ENCODE peak calls at places on chromosomes 5 and 9, in eight cellular contexts. E is psoas muscle; J is stimulated activated CD4-positive, alpha-beta T cell treated with anti-CD3 and anti-CD28 coated beads, Interleukin-2, amount 100 ng/mL, for 48 hours; A is head of caudate nucleus; H is activated CD4-positive, alpha-beta T cell treated with anti-CD3 and anti-CD28 coated beads, Interleukin-2, amount 10 ng/mL, durations not matched to agents 7 days and 5 days; K is tibial artery; Q is Ammon's horn; T is progenitor cell of endocrine pancreas. D is an unnamed sample.

GRCh38 chr5:24817966-24818365 is 173.2 kb upstream of the CDH10 start:
- DNase-seq in A (no peak), Q (no peak), K (no peak), J (no peak), T (no peak), H (no peak), E (no peak), D (no peak)

GRCh38 chr5:73373814-73374510 is 74.6 kb downstream of the FOXD1 start:
- DNase-seq in J (no peak), H (no peak), E (no peak), K (no peak), T (no peak), Q (no peak), A (no peak), D (no peak)

GRCh38 chr5:34923694-34924461 is 5.5 kb upstream of the DNAJC21 start:
- DNase-seq in H (peak; percentile 43), T (no peak), Q (no peak), A (no peak), J (peak; percentile 19), K (no peak), E (no peak), D (no peak)

GRCh38 chr9:127506814-127507750 is 55.8 kb downstream of the LRSAM1 start:
- DNase-seq in K (no peak), E (no peak), J (no peak), Q (no peak), H (no peak), A (no peak), T (no peak), D (no peak)

GRCh38 chr5:154653418-154653763 is 101.8 kb upstream of the LARP1 start:
- DNase-seq in K (no peak), E (no peak), H (no peak), T (no peak), J (no peak), Q (no peak), A (no peak), D (no peak)

GRCh38 chr5:39506216-39506615 is 81.4 kb upstream of the DAB2 start:
- DNase-seq in A (no peak), J (no peak), H (no peak), Q (no peak), K (no peak), T (no peak), E (no peak), D (no peak)

GRCh38 chr5:139147743-139148079 is 50.5 kb downstream of the SIL1 start:
- DNase-seq in T (no peak), K (peak; percentile 55), E (peak; percentile 73), A (peak; percentile 50), H (no peak), Q (peak; percentile 56), J (no peak), D (peak; percentile 50)

GRCh38 chr5:177304392-177305119 is 957 bp downstream of the PRELID1 start:
- DNase-seq in T (no peak), K (no peak), H (peak; percentile 43), J (no peak), Q (no peak), A (no peak), E (peak; percentile 45), D (no peak)

GRCh38 chr9:118209343-118209742 is 505.1 kb downstream of the TLR4 start:
- DNase-seq in T (no peak), Q (no peak), J (no peak), K (no peak), E (no peak), H (no peak), A (no peak), D (peak; percentile 72)

GRCh38 chr5:34007116-34007674 is 655 bp downstream of the AMACR start:
- DNase-seq in E (no peak), J (no peak), T (no peak), Q (peak; percentile 40), K (peak; percentile 26), H (no peak), A (peak; percentile 17), D (peak; percentile 37)

GRCh38 chr5:122401991-122402710 is 90.1 kb downstream of the SNCAIP start:
- DNase-seq in T (no peak), Q (no peak), A (no peak), K (no peak), E (no peak), J (no peak), H (no peak), D (no peak)

GRCh38 chr5:146185161-146185560 is 2.7 kb upstream of the LARS1 start:
- DNase-seq in J (no peak), Q (no peak), E (no peak), K (no peak), H (no peak), A (no peak), T (no peak), D (no peak)

GRCh38 chr5:53430618-53431252 is 49.7 kb upstream of the FST start:
- DNase-seq in E (no peak), K (no peak), A (no peak), J (no peak), H (no peak), T (no peak), Q (peak; percentile 11), D (no peak)

GRCh38 chr9:34961574-34962480 is 3.7 kb downstream of the PHF24 start:
- DNase-seq in K (no peak), H (no peak), T (no peak), E (no peak), Q (no peak), J (no peak), A (no peak), D (no peak)

GRCh38 chr9:128419061-128419925 is 1.4 kb upstream of the CERCAM start:
- DNase-seq in A (no peak), E (no peak), J (no peak), T (no peak), H (no peak), Q (no peak), K (no peak), D (peak; percentile 15)

GRCh38 chr5:142798099-142798768 is 28.1 kb downstream of the ARHGAP26 start:
- DNase-seq in E (no peak), K (peak; percentile 51), Q (peak; percentile 81), A (no peak), T (no peak), J (no peak), H (peak; percentile 54), D (no peak)

GRCh38 chr9:136826703-136827582 is 15.3 kb upstream of the AJM1 start:
- DNase-seq in T (no peak), J (no peak), E (peak; percentile 51), H (no peak), Q (no peak), K (no peak), A (no peak), D (peak; percentile 70)

GRCh38 chr5:57887851-57888621 is 405.4 kb upstream of the ACTBL2 start:
- DNase-seq in A (no peak), Q (peak; percentile 60), E (no peak), H (no peak), T (peak; percentile 25), J (no peak), K (no peak), D (peak; percentile 8)

GRCh38 chr5:79829260-79829659 is 139.6 kb downstream of the CMYA5 start:
- DNase-seq in J (no peak), A (no peak), T (no peak), H (peak; percentile 15), K (no peak), Q (no peak), E (no peak), D (no peak)

GRCh38 chr5:40021007-40021406 is 596.2 kb upstream of the DAB2 start:
- DNase-seq in E (no peak), T (no peak), Q (no peak), K (no peak), J (no peak), A (no peak), H (no peak), D (no peak)

GRCh38 chr9:134981829-134982228 is 64.1 kb upstream of the FCN1 start:
- DNase-seq in T (no peak), H (no peak), Q (no peak), J (no peak), A (no peak), E (no peak), K (no peak), D (no peak)

GRCh38 chr9:135951889-135952663 is 9.1 kb downstream of the UBAC1 start:
- DNase-seq in T (no peak), A (no peak), K (no peak), H (no peak), E (peak; percentile 93), J (no peak), Q (no peak), D (no peak)

GRCh38 chr9:112283854-112284253 is 49.6 kb downstream of the PTBP3 start:
- DNase-seq in K (no peak), J (no peak), E (no peak), T (no peak), H (no peak), Q (no peak), A (no peak), D (no peak)